ENCODE peak calls at places on chromosomes 2 and 18, in five cellular contexts. One of them, this sample, is unnamed.

GRCh38 chr2:12493031-12493513 is 223.7 kb upstream of the TRIB2 start:
- DNase-seq in heart left ventricle: no peak
- DNase-seq in IMR-90: peak; percentile 93
- DNase-seq in ovary: peak; percentile 90
- DNase-seq in thyroid gland: peak; percentile 46
- DNase-seq in this sample: peak; percentile 86

GRCh38 chr2:14540003-14540402 is 92.5 kb upstream of the LRATD1 start:
- DNase-seq in heart left ventricle: no peak
- DNase-seq in ovary: no peak
- DNase-seq in thyroid gland: no peak
- DNase-seq in IMR-90: peak; percentile 45
- DNase-seq in this sample: no peak

GRCh38 chr2:107025869-107026380 is 140.0 kb upstream of the ST6GAL2 start:
- DNase-seq in heart left ventricle: no peak
- DNase-seq in thyroid gland: no peak
- DNase-seq in IMR-90: peak; percentile 23
- DNase-seq in ovary: no peak
- DNase-seq in this sample: no peak

GRCh38 chr2:120863661-120864320 is 128.1 kb downstream of the GLI2 start:
- DNase-seq in IMR-90: peak; percentile 67
- DNase-seq in heart left ventricle: peak; percentile 62
- DNase-seq in ovary: no peak
- DNase-seq in thyroid gland: no peak
- DNase-seq in this sample: peak; percentile 54

GRCh38 chr18:2932247-2933181 is 80.4 kb downstream of the LPIN2 start:
- DNase-seq in heart left ventricle: no peak
- DNase-seq in thyroid gland: no peak
- DNase-seq in IMR-90: peak; percentile 70
- DNase-seq in ovary: no peak
- DNase-seq in this sample: peak; percentile 62

GRCh38 chr18:21366896-21367295 is 124.9 kb downstream of the GREB1L start:
- DNase-seq in heart left ventricle: no peak
- DNase-seq in IMR-90: no peak
- DNase-seq in thyroid gland: no peak
- DNase-seq in ovary: no peak
- DNase-seq in this sample: no peak

GRCh38 chr2:173353556-173353955 is 1.1 kb upstream of the CDCA7 start:
- DNase-seq in heart left ventricle: no peak
- DNase-seq in IMR-90: no peak
- DNase-seq in ovary: no peak
- DNase-seq in thyroid gland: no peak
- DNase-seq in this sample: no peak

GRCh38 chr2:113977660-113978523 is 88.0 kb downstream of the ACTR3 start:
- DNase-seq in thyroid gland: no peak
- DNase-seq in ovary: no peak
- DNase-seq in IMR-90: peak; percentile 72
- DNase-seq in heart left ventricle: no peak
- DNase-seq in this sample: peak; percentile 49

GRCh38 chr18:54217624-54218023 is 6.8 kb downstream of the MBD2 start:
- DNase-seq in IMR-90: no peak
- DNase-seq in thyroid gland: no peak
- DNase-seq in ovary: no peak
- DNase-seq in heart left ventricle: no peak
- DNase-seq in this sample: no peak

GRCh38 chr18:8177330-8178016 is 431.8 kb upstream of the RAB12 start:
- DNase-seq in IMR-90: peak; percentile 17
- DNase-seq in thyroid gland: peak; percentile 71
- DNase-seq in heart left ventricle: no peak
- DNase-seq in ovary: no peak
- DNase-seq in this sample: peak; percentile 76

GRCh38 chr2:156901373-156902031 is 356.0 kb upstream of the GALNT5 start:
- DNase-seq in heart left ventricle: no peak
- DNase-seq in ovary: no peak
- DNase-seq in IMR-90: peak; percentile 67
- DNase-seq in thyroid gland: no peak
- DNase-seq in this sample: no peak

GRCh38 chr2:24253303-24253919 is 78.6 kb downstream of the FAM228A start:
- DNase-seq in heart left ventricle: no peak
- DNase-seq in ovary: no peak
- DNase-seq in IMR-90: peak; percentile 41
- DNase-seq in thyroid gland: no peak
- DNase-seq in this sample: no peak

GRCh38 chr2:11899264-11899818 is 152.9 kb downstream of the LPIN1 start:
- DNase-seq in IMR-90: peak; percentile 63
- DNase-seq in ovary: no peak
- DNase-seq in heart left ventricle: no peak
- DNase-seq in thyroid gland: no peak
- DNase-seq in this sample: no peak

GRCh38 chr18:23532848-23533247 is 29.5 kb downstream of the RMC1 start:
- DNase-seq in thyroid gland: no peak
- DNase-seq in IMR-90: no peak
- DNase-seq in heart left ventricle: no peak
- DNase-seq in ovary: peak; percentile 53
- DNase-seq in this sample: peak; percentile 32

GRCh38 chr2:203022751-203023150 is 8.1 kb downstream of the NBEAL1 start:
- DNase-seq in heart left ventricle: no peak
- DNase-seq in IMR-90: peak; percentile 42
- DNase-seq in ovary: no peak
- DNase-seq in thyroid gland: no peak
- DNase-seq in this sample: no peak

GRCh38 chr2:208545398-208546042 is 138.9 kb downstream of the PTH2R start:
- DNase-seq in IMR-90: no peak
- DNase-seq in ovary: no peak
- DNase-seq in thyroid gland: no peak
- DNase-seq in heart left ventricle: no peak
- DNase-seq in this sample: no peak

GRCh38 chr2:75021672-75022071 is 63.2 kb downstream of the POLE4 start:
- DNase-seq in heart left ventricle: no peak
- DNase-seq in IMR-90: peak; percentile 80
- DNase-seq in thyroid gland: no peak
- DNase-seq in ovary: no peak
- DNase-seq in this sample: no peak

GRCh38 chr2:134124047-134124753 is 129.7 kb upstream of the MGAT5 start:
- DNase-seq in IMR-90: peak; percentile 22
- DNase-seq in heart left ventricle: no peak
- DNase-seq in ovary: no peak
- DNase-seq in thyroid gland: no peak
- DNase-seq in this sample: no peak

GRCh38 chr2:98822301-98823164 is 91.6 kb upstream of the MGAT4A start:
- DNase-seq in ovary: no peak
- DNase-seq in thyroid gland: peak; percentile 67
- DNase-seq in IMR-90: no peak
- DNase-seq in heart left ventricle: peak; percentile 87
- DNase-seq in this sample: peak; percentile 41

GRCh38 chr18:60018801-60019462 is 119.1 kb downstream of the PMAIP1 start:
- DNase-seq in ovary: no peak
- DNase-seq in thyroid gland: no peak
- DNase-seq in heart left ventricle: no peak
- DNase-seq in IMR-90: peak; percentile 45
- DNase-seq in this sample: no peak

GRCh38 chr2:172253190-172254052 is 150.7 kb upstream of the DLX2 start:
- DNase-seq in thyroid gland: peak; percentile 9
- DNase-seq in IMR-90: peak; percentile 100
- DNase-seq in ovary: no peak
- DNase-seq in heart left ventricle: no peak
- DNase-seq in this sample: no peak

GRCh38 chr2:42261531-42262195 is 92.5 kb downstream of the EML4 start:
- DNase-seq in IMR-90: no peak
- DNase-seq in ovary: no peak
- DNase-seq in heart left ventricle: no peak
- DNase-seq in thyroid gland: peak; percentile 22
- DNase-seq in this sample: no peak

GRCh38 chr2:237190958-237191692 is 105.4 kb downstream of the COPS8 start:
- DNase-seq in heart left ventricle: no peak
- DNase-seq in thyroid gland: no peak
- DNase-seq in ovary: no peak
- DNase-seq in IMR-90: no peak
- DNase-seq in this sample: peak; percentile 50

GRCh38 chr18:48552130-48552529 is 13.3 kb downstream of the CTIF start:
- DNase-seq in thyroid gland: no peak
- DNase-seq in IMR-90: no peak
- DNase-seq in ovary: no peak
- DNase-seq in heart left ventricle: no peak
- DNase-seq in this sample: no peak

GRCh38 chr2:22110244-22110651 is 986.5 kb downstream of the TDRD15 start:
- DNase-seq in heart left ventricle: no peak
- DNase-seq in thyroid gland: no peak
- DNase-seq in ovary: no peak
- DNase-seq in IMR-90: no peak
- DNase-seq in this sample: no peak

GRCh38 chr2:191105082-191105481 is 45.7 kb downstream of the STAT4 start:
- DNase-seq in IMR-90: peak; percentile 33
- DNase-seq in thyroid gland: no peak
- DNase-seq in heart left ventricle: no peak
- DNase-seq in ovary: no peak
- DNase-seq in this sample: no peak

GRCh38 chr18:21672868-21673267 is 31.7 kb downstream of the ABHD3 start:
- DNase-seq in thyroid gland: peak; percentile 90
- DNase-seq in IMR-90: peak; percentile 76
- DNase-seq in heart left ventricle: no peak
- DNase-seq in ovary: no peak
- DNase-seq in this sample: no peak

DNA sequence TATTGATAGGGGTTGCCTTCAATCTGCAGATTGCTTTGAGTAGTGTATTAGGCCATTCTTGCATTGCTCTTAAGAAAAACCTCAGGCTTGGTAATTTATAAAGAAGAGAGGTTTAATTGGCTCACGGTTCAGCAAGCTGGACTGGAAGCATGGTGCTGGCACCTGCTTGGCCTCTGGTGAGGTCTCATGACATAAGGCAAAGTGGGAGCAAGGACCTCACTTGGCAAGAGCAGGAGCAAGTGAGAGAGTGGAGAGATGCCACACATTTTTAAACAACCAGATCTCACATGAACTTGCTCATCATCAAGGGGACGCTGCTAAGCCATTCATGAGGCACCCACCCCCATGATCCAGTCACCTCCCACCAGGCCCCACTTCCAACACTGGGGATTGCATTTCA is 4.9 kb downstream of the MAP3K2 start:
- DNase-seq in IMR-90: no peak
- DNase-seq in heart left ventricle: no peak
- DNase-seq in ovary: no peak
- DNase-seq in thyroid gland: peak; percentile 72
- DNase-seq in this sample: no peak
- H3K4me1 ChIP-seq in IMR-90: peaks cover 3% of the 10 kb centered on the region
- H3K4me1 ChIP-seq in heart left ventricle: peaks cover 12% of the 10 kb centered on the region
- H3K4me1 ChIP-seq in ovary: no peaks in the 10 kb centered on the region
- H3K4me1 ChIP-seq in thyroid gland: peaks cover 16% of the 10 kb centered on the region
- H3K4me1 ChIP-seq in this sample: peaks cover 6% of the 10 kb centered on the region

GRCh38 chr2:222655748-222656543 is at the start of gene FARSB:
- DNase-seq in heart left ventricle: peak; percentile 98
- DNase-seq in thyroid gland: peak; percentile 96
- DNase-seq in IMR-90: peak; percentile 96
- DNase-seq in ovary: peak; percentile 95
- DNase-seq in this sample: peak; percentile 97
- TF ChIP-seq POLR2A in heart left ventricle: no peak
- TF ChIP-seq POLR2A in thyroid gland: no peak
- TF ChIP-seq POLR2A in IMR-90: peak; percentile 47
- TF ChIP-seq POLR2A in ovary: peak; percentile 59
- TF ChIP-seq POLR2A in this sample: no peak

GRCh38 chr2:178479275-178479616 is 846 bp upstream of the FKBP7 start:
- DNase-seq in IMR-90: no peak
- DNase-seq in ovary: no peak
- DNase-seq in heart left ventricle: no peak
- DNase-seq in thyroid gland: no peak
- DNase-seq in this sample: no peak
- H3K4me3 ChIP-seq in IMR-90: peak overlapping the region; percentile 83
- H3K4me3 ChIP-seq in ovary: peak overlapping the region; percentile 92
- H3K4me3 ChIP-seq in heart left ventricle: peak overlapping the region; percentile 51
- H3K4me3 ChIP-seq in thyroid gland: peak overlapping the region; percentile 53
- H3K4me3 ChIP-seq in this sample: peak overlapping the region; percentile 77

GRCh38 chr2:28471701-28472236 is 24.1 kb upstream of the PLB1 start:
- DNase-seq in IMR-90: no peak
- DNase-seq in thyroid gland: no peak
- DNase-seq in heart left ventricle: no peak
- DNase-seq in ovary: no peak
- DNase-seq in this sample: no peak
- H3K4me1 ChIP-seq in IMR-90: no peaks in the 10 kb centered on the region
- H3K4me1 ChIP-seq in thyroid gland: peaks cover 6% of the 10 kb centered on the region
- H3K4me1 ChIP-seq in heart left ventricle: no peaks in the 10 kb centered on the region
- H3K4me1 ChIP-seq in ovary: no peaks in the 10 kb centered on the region
- H3K4me1 ChIP-seq in this sample: peaks cover 5% of the 10 kb centered on the region

This sample was measured in testis.